ENCODE peak calls at places on chromosomes 6 and 20, in four cellular contexts. A, F, B and R are unnamed samples.

GRCh38 chr20:19697415-19697814 is 60.6 kb upstream of the RIN2 start:
- DNase-seq in A (no peak), F (no peak), B (no peak), R (no peak)

GRCh38 chr20:58542411-58543095 is 27.4 kb upstream of the APCDD1L start:
- DNase-seq in A (no peak), F (no peak), B (no peak), R (peak)

GRCh38 chr20:23048283-23049200 is 930 bp downstream of the THBD start:
- DNase-seq in A (peak), F (no peak), B (peak), R (peak)

GRCh38 chr6:110331816-110332215 is 26.3 kb downstream of the METTL24 start:
- DNase-seq in A (peak), F (no peak), B (no peak), R (no peak)

GRCh38 chr6:138008791-138009190 is 98.4 kb downstream of the PERP start:
- DNase-seq in A (peak), F (no peak), B (no peak), R (no peak)

GRCh38 chr20:19099586-19100555 is 112.6 kb upstream of the SLC24A3 start:
- DNase-seq in A (no peak), F (no peak), B (no peak), R (no peak)

GRCh38 chr6:69852706-69853105 is 13.7 kb upstream of the COL19A1 start:
- DNase-seq in A (no peak), F (no peak), B (no peak), R (no peak)

GRCh38 chr6:168964138-168964892 is 289.3 kb downstream of the THBS2 start:
- DNase-seq in A (no peak), F (no peak), B (no peak), R (peak)

GRCh38 chr20:33563788-33564187 is 73.9 kb downstream of the CBFA2T2 start:
- DNase-seq in A (no peak), F (no peak), B (no peak), R (no peak)

GRCh38 chr20:1684872-1685271 is 27.3 kb upstream of the SIRPG start:
- DNase-seq in A (no peak), F (no peak), B (no peak), R (no peak)

DNA sequence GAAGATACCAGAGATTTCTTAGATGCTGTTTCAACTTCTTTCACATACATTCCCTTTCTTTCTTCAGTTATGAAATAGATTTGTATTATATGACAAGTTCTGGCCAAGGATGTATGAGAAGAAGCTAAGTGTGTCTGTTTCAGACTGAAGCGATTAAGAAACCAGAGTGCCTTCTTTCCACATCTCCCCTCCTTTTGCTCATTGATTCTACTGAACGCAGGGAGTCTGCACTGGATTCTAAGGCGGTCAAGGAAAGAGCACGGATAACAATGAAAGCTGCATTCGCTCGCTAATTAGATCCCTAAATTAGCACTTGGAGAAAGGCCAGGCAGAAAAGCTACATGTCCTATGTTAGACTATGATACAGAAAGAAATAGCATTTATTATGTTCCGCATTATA is 267.7 kb downstream of the HAO1 start:
- DNase-seq in A (no peak), F (no peak), B (no peak), R (no peak)
- H3K4me3 ChIP-seq in A (no peak), F (no peak), B (no peak), R (no peak)

DNA sequence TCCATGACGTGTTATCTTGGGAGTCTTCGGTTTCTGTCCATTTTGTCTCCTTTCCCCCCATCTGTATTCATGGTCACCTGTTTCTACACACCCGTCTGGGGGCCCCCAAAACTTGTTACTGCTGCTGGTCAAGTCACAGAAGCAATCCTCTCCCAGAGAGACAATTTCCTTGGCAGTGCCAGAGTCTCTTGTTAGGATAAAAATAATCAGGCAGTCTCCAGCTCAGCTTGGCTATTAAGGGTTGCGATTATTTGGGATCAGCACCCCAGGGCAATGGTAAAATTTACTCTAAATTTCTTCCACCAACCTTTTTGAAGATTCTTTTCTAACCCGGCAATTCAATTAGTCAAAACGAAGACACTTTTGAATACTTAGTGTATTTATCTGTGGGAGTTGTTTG is 229.1 kb upstream of the JARID2 start:
- DNase-seq in A (no peak), F (no peak), B (no peak), R (no peak)
- H3K9ac ChIP-seq in A (no peak), F (no peak), B (no peak), R (no peak)

DNA sequence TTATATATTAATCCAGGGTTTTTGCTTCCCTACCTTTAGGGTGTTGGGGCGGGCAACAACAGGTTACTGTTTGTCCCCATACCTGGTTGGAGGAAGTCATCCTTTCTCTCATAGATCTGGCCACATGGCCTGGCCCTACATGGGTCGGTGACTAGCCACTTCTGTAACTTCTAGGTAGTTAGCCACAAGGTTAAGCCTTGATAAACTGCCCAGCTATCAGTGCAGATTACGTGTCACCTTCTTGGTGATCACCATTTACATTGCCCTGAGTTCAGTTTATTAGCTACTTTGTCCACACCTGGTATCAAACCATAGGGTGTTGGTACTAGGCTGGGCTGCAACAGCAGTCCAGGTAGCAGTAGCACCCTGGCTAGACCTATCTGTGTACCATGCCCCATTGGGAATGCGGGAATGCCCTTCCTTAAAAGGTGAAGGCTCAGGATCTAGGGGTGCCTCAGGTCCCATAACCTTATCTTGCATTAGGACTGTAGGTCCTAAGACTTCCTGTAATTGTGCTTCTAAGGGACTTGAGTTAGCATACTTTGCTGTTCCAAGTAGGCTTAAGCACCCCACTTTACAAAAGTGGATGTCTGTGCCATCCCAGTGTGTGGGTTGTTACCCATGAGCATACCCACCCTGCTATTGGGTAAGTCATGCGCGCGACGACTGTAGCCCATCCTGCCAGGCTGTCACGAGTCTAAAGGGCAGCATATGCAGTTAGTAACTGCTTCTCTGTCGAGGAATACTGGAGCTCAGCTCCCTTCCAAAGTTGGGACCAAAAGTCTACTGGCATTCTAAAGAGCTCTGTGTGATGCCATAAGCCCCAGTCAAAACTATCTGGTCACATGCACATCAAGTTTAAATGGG is 5.2 kb downstream of the ZKSCAN3 start:
- DNase-seq in A (no peak), F (peak), B (no peak), R (no peak)
- H3K4me3 ChIP-seq in A (no peak), F (peak), B (peak), R (peak)

GRCh38 chr6:108134213-108134973 is 31.4 kb upstream of the NR2E1 start:
- DNase-seq in A (peak), F (no peak), B (no peak), R (no peak)
- H3K9ac ChIP-seq in A (peak), F (no peak), B (no peak), R (peak)

GRCh38 chr6:63640062-63640461 is 4.5 kb downstream of the PHF3 start:
- DNase-seq in A (no peak), F (no peak), B (peak), R (peak)
- H3K4me3 ChIP-seq in A (no peak), F (no peak), B (no peak), R (no peak)